ENCODE peak calls at places on chromosome 11, in seven cellular contexts. One of them, this sample, is unnamed.

GRCh38 chr11:92240946-92241345 is 16.3 kb downstream of the FAT3 start:
- DNase-seq in HepG2: no peak
- DNase-seq in GM12865: no peak
- DNase-seq in IMR-90: no peak
- DNase-seq in fibroblast of lung: no peak
- DNase-seq in AG04449: no peak
- DNase-seq in A549: no peak
- DNase-seq in this sample: no peak

GRCh38 chr11:103257360-103257759 is 148.1 kb downstream of the DYNC2H1 start:
- DNase-seq in IMR-90: peak; percentile 49
- DNase-seq in AG04449: no peak
- DNase-seq in HepG2: peak; percentile 3
- DNase-seq in A549: peak; percentile 6
- DNase-seq in GM12865: no peak
- DNase-seq in fibroblast of lung: peak; percentile 31
- DNase-seq in this sample: no peak

GRCh38 chr11:78265326-78265725 is 76.6 kb downstream of the USP35 start:
- DNase-seq in AG04449: no peak
- DNase-seq in IMR-90: peak; percentile 4
- DNase-seq in GM12865: no peak
- DNase-seq in fibroblast of lung: no peak
- DNase-seq in A549: no peak
- DNase-seq in HepG2: no peak
- DNase-seq in this sample: no peak

GRCh38 chr11:21634491-21634890 is 558.4 kb upstream of the ANO5 start:
- DNase-seq in A549: no peak
- DNase-seq in IMR-90: no peak
- DNase-seq in GM12865: no peak
- DNase-seq in fibroblast of lung: no peak
- DNase-seq in AG04449: no peak
- DNase-seq in HepG2: no peak
- DNase-seq in this sample: no peak

GRCh38 chr11:105189586-105189985 is 50.0 kb upstream of the CARD18 start:
- DNase-seq in AG04449: no peak
- DNase-seq in GM12865: no peak
- DNase-seq in HepG2: no peak
- DNase-seq in IMR-90: no peak
- DNase-seq in fibroblast of lung: no peak
- DNase-seq in A549: no peak
- DNase-seq in this sample: no peak

GRCh38 chr11:122108192-122108799 is 7.7 kb downstream of the BLID start:
- DNase-seq in IMR-90: peak; percentile 70
- DNase-seq in AG04449: no peak
- DNase-seq in GM12865: peak; percentile 54
- DNase-seq in fibroblast of lung: no peak
- DNase-seq in HepG2: peak; percentile 29
- DNase-seq in A549: no peak
- DNase-seq in this sample: peak; percentile 12

GRCh38 chr11:117715801-117716200 is 81.2 kb downstream of the DSCAML1 start:
- DNase-seq in fibroblast of lung: no peak
- DNase-seq in AG04449: no peak
- DNase-seq in A549: no peak
- DNase-seq in IMR-90: no peak
- DNase-seq in HepG2: no peak
- DNase-seq in GM12865: no peak
- DNase-seq in this sample: no peak

GRCh38 chr11:59205664-59206063 is 7.1 kb downstream of the MPEG1 start:
- DNase-seq in GM12865: no peak
- DNase-seq in HepG2: no peak
- DNase-seq in AG04449: no peak
- DNase-seq in fibroblast of lung: no peak
- DNase-seq in A549: no peak
- DNase-seq in IMR-90: no peak
- DNase-seq in this sample: no peak

GRCh38 chr11:69844396-69844795 is 25.2 kb upstream of the FGF3 start:
- DNase-seq in fibroblast of lung: no peak
- DNase-seq in AG04449: no peak
- DNase-seq in A549: no peak
- DNase-seq in GM12865: no peak
- DNase-seq in HepG2: no peak
- DNase-seq in IMR-90: no peak
- DNase-seq in this sample: no peak

GRCh38 chr11:97622795-97623194 is 1233.0 kb downstream of the JRKL start:
- DNase-seq in fibroblast of lung: peak; percentile 15
- DNase-seq in IMR-90: no peak
- DNase-seq in GM12865: no peak
- DNase-seq in HepG2: no peak
- DNase-seq in AG04449: no peak
- DNase-seq in A549: no peak
- DNase-seq in this sample: no peak

GRCh38 chr11:128492461-128492860 is 94.9 kb downstream of the ETS1 start:
- DNase-seq in fibroblast of lung: peak; percentile 72
- DNase-seq in IMR-90: peak; percentile 67
- DNase-seq in AG04449: no peak
- DNase-seq in A549: no peak
- DNase-seq in GM12865: no peak
- DNase-seq in HepG2: no peak
- DNase-seq in this sample: no peak

GRCh38 chr11:86698634-86699033 is 26.2 kb upstream of the ME3 start:
- DNase-seq in A549: no peak
- DNase-seq in fibroblast of lung: peak; percentile 75
- DNase-seq in IMR-90: no peak
- DNase-seq in HepG2: no peak
- DNase-seq in GM12865: no peak
- DNase-seq in AG04449: no peak
- DNase-seq in this sample: no peak

GRCh38 chr11:12592283-12592682 is 81.9 kb upstream of the TEAD1 start:
- DNase-seq in AG04449: no peak
- DNase-seq in HepG2: no peak
- DNase-seq in GM12865: no peak
- DNase-seq in A549: no peak
- DNase-seq in fibroblast of lung: no peak
- DNase-seq in IMR-90: no peak
- DNase-seq in this sample: no peak

GRCh38 chr11:95485115-95485900 is 254.3 kb upstream of the SESN3 start:
- DNase-seq in IMR-90: no peak
- DNase-seq in AG04449: peak; percentile 59
- DNase-seq in fibroblast of lung: peak; percentile 89
- DNase-seq in HepG2: no peak
- DNase-seq in GM12865: no peak
- DNase-seq in A549: no peak
- DNase-seq in this sample: peak; percentile 20

GRCh38 chr11:112564228-112564955 is 303.7 kb upstream of the PLET1 start:
- DNase-seq in AG04449: no peak
- DNase-seq in A549: no peak
- DNase-seq in IMR-90: peak; percentile 79
- DNase-seq in GM12865: no peak
- DNase-seq in fibroblast of lung: peak; percentile 59
- DNase-seq in HepG2: peak; percentile 11
- DNase-seq in this sample: no peak

GRCh38 chr11:94544832-94545640 is 1.3 kb downstream of the FUT4 start:
- DNase-seq in IMR-90: no peak
- DNase-seq in A549: no peak
- DNase-seq in AG04449: no peak
- DNase-seq in GM12865: no peak
- DNase-seq in fibroblast of lung: no peak
- DNase-seq in HepG2: no peak
- DNase-seq in this sample: no peak

GRCh38 chr11:60971520-60971919 is at the start of gene CD6:
- DNase-seq in GM12865: peak; percentile 35
- DNase-seq in HepG2: no peak
- DNase-seq in fibroblast of lung: no peak
- DNase-seq in IMR-90: no peak
- DNase-seq in AG04449: no peak
- DNase-seq in A549: no peak
- DNase-seq in this sample: no peak

GRCh38 chr11:119846374-119846773 is 117.4 kb upstream of the NECTIN1 start:
- DNase-seq in A549: no peak
- DNase-seq in IMR-90: no peak
- DNase-seq in HepG2: no peak
- DNase-seq in fibroblast of lung: no peak
- DNase-seq in GM12865: no peak
- DNase-seq in AG04449: no peak
- DNase-seq in this sample: no peak

GRCh38 chr11:27039873-27040272 is 742 bp upstream of the BBOX1 start:
- DNase-seq in A549: no peak
- DNase-seq in HepG2: no peak
- DNase-seq in fibroblast of lung: no peak
- DNase-seq in GM12865: no peak
- DNase-seq in IMR-90: no peak
- DNase-seq in AG04449: no peak
- DNase-seq in this sample: no peak
- TF ChIP-seq CTCF in A549: no peak
- TF ChIP-seq CTCF in HepG2: peak; percentile 24
- TF ChIP-seq CTCF in fibroblast of lung: no peak
- TF ChIP-seq CTCF in GM12865: no peak
- TF ChIP-seq CTCF in IMR-90: no peak
- TF ChIP-seq CTCF in AG04449: no peak
- TF ChIP-seq CTCF in this sample: peak; percentile 49

GRCh38 chr11:27234043-27234668 is 128.9 kb downstream of the CCDC34 start:
- DNase-seq in A549: peak; percentile 52
- DNase-seq in GM12865: peak; percentile 93
- DNase-seq in IMR-90: peak; percentile 94
- DNase-seq in HepG2: peak; percentile 82
- DNase-seq in fibroblast of lung: peak; percentile 100
- DNase-seq in AG04449: peak; percentile 100
- DNase-seq in this sample: no peak

GRCh38 chr11:27230175-27230565 is 132.8 kb downstream of the CCDC34 start:
- DNase-seq in GM12865: no peak
- DNase-seq in IMR-90: no peak
- DNase-seq in AG04449: no peak
- DNase-seq in A549: no peak
- DNase-seq in HepG2: no peak
- DNase-seq in fibroblast of lung: peak; percentile 33
- DNase-seq in this sample: no peak

GRCh38 chr11:27231519-27231918 is 131.5 kb downstream of the CCDC34 start:
- DNase-seq in GM12865: no peak
- DNase-seq in A549: no peak
- DNase-seq in IMR-90: no peak
- DNase-seq in AG04449: no peak
- DNase-seq in fibroblast of lung: peak; percentile 79
- DNase-seq in HepG2: no peak
- DNase-seq in this sample: no peak

GRCh38 chr11:27234961-27235360 is 128.1 kb downstream of the CCDC34 start:
- DNase-seq in GM12865: no peak
- DNase-seq in fibroblast of lung: peak; percentile 62
- DNase-seq in HepG2: no peak
- DNase-seq in AG04449: no peak
- DNase-seq in IMR-90: no peak
- DNase-seq in A549: no peak
- DNase-seq in this sample: no peak

DNA sequence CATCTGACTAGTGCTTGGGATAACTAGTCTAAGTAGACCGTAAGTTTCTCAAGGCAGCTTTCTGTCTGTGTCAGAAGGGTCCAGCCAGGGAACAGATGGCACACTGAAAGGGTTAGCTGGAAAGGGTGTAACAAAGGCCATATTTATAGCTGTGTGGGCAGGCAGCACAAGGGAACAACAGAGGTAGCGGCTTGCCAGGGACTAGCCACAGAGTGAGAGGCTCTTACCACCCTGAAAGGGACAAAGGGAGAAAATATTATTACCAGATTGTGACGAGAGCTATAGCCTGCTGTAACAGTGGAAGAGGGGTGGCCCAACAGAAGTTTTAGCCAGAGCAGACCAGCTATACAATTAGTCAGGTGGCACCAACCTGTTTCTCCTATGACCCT is 129.4 kb downstream of the CCDC34 start:
- DNase-seq in AG04449: no peak
- DNase-seq in IMR-90: no peak
- DNase-seq in A549: no peak
- DNase-seq in fibroblast of lung: no peak
- DNase-seq in HepG2: no peak
- DNase-seq in GM12865: peak; percentile 30
- DNase-seq in this sample: no peak
- H3K4me3 ChIP-seq in AG04449: peak overlapping the region; percentile 41
- H3K4me3 ChIP-seq in IMR-90: no peak overlapping the region
- H3K4me3 ChIP-seq in A549: no peak overlapping the region
- H3K4me3 ChIP-seq in fibroblast of lung: no peak overlapping the region
- H3K4me3 ChIP-seq in HepG2: no peak overlapping the region
- H3K4me3 ChIP-seq in GM12865: peak overlapping the region; percentile 17
- H3K4me3 ChIP-seq in this sample: no peak overlapping the region

DNA sequence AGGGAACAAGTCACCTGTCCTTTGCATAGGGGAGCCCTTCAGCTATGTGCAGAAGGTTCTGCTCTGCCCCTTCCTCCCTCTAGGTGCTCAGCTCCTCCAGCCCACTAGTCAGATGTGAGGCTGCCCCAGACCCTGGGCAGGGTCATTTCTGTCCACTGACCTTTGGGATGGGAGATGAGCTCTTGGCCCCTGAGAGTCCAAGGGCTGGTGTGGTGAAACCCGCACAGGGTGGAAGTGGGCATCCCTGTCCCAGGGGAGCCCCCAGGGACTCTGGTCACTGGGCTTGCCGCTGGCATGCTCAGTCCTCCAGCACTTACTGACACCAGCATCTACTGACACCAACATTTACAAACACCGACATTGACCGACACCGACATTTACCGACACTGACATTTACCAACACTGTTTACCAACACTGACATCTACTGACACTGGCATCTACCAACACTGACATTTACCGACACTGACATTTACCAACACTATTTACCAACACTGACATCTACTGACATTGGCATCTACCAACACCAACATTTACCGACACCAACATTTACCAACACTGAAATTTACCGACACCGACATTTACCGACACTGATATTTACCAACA is 71.9 kb upstream of the PPP6R3 start:
- DNase-seq in fibroblast of lung: no peak
- DNase-seq in HepG2: no peak
- DNase-seq in A549: no peak
- DNase-seq in IMR-90: no peak
- DNase-seq in AG04449: no peak
- DNase-seq in GM12865: no peak
- DNase-seq in this sample: no peak
- TF ChIP-seq CTCF in fibroblast of lung: no peak
- TF ChIP-seq CTCF in HepG2: peak; percentile 11
- TF ChIP-seq CTCF in A549: peak; percentile 14
- TF ChIP-seq CTCF in IMR-90: no peak
- TF ChIP-seq CTCF in AG04449: no peak
- TF ChIP-seq CTCF in GM12865: no peak
- TF ChIP-seq CTCF in this sample: no peak

DNA sequence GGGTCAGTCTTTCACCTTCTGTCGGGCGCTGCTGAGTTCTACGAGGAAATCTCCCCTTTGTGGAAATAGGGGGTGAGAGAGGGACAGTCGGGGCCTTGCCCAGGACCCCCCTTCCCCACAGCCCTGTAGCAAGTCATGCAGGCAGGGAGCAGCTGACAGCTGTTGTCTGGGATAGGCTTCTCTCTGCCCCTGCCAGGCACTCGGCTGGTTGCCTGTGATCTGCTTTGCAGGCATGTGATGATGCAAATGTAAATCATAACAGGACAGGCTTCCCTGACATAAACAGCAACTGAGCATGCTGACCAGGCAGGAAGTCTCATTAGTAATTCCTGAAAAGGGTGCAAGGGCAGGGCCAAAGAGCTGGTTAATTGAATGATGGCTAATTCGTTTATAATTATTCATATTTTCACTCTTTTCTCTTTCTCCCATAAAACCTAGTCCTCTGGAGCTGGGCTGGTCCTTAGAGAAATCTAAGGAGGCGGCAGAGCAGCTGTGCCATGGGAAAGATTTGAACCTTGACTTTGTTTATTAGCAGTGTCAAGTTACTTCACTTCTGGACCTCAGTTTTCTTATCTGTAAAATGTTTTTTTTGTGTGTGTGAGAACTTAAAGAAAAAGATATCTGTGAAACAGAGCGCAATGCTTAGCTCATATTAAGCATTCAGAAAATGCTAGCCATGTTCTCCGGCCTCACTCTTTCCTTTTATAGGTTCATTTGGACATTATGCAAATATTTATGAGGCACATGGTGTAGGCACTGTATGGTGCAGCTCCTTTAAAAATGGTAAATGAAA is 129.7 kb downstream of the LDLRAD3 start:
- DNase-seq in GM12865: peak; percentile 3
- DNase-seq in fibroblast of lung: peak; percentile 64
- DNase-seq in AG04449: peak; percentile 40
- DNase-seq in A549: no peak
- DNase-seq in IMR-90: peak; percentile 92
- DNase-seq in HepG2: no peak
- DNase-seq in this sample: no peak
- H3K4me3 ChIP-seq in GM12865: no peak overlapping the region
- H3K4me3 ChIP-seq in fibroblast of lung: no peak overlapping the region
- H3K4me3 ChIP-seq in AG04449: no peak overlapping the region
- H3K4me3 ChIP-seq in A549: no peak overlapping the region
- H3K4me3 ChIP-seq in IMR-90: no peak overlapping the region
- H3K4me3 ChIP-seq in HepG2: no peak overlapping the region
- H3K4me3 ChIP-seq in this sample: no peak overlapping the region